ENCODE peak calls at places on chromosomes 5 and 9, in eight cellular contexts. M is CD4-positive, alpha-beta T cell; Q is activated CD8-positive, alpha-beta memory T cell treated with anti-CD3 and anti-CD28 coated beads for 4 hours; H is Daoy; U is stimulated activated CD8-positive, alpha-beta memory T cell treated with anti-CD3 and anti-CD28 coated beads, Interleukin-2, amount 100 ng/mL, for 1 hour; A is ELF-1; K is GM10248; G is stimulated activated CD4-positive, alpha-beta T cell treated with anti-CD3 and anti-CD28 coated beads, Interleukin-4, amount 100 ng/mL, for 24 hours. D is an unnamed sample.

GRCh38 chr9:80797841-80798688 is 891.3 kb downstream of the TLE1 start:
- DNase-seq in M (no peak), Q (no peak), H (no peak), U (no peak), A (peak; percentile 31), K (no peak), G (no peak), D (no peak)

GRCh38 chr9:109016132-109016531 is 2.8 kb upstream of the CTNNAL1 start:
- DNase-seq in M (no peak), Q (no peak), H (no peak), U (no peak), A (no peak), K (no peak), G (no peak), D (no peak)

GRCh38 chr5:171646338-171647042 is 139.1 kb upstream of the SMIM23 start:
- DNase-seq in M (no peak), Q (no peak), H (no peak), U (no peak), A (no peak), K (no peak), G (no peak), D (no peak)

GRCh38 chr5:158943057-158943456 is 156.7 kb downstream of the EBF1 start:
- DNase-seq in M (no peak), Q (no peak), H (peak; percentile 83), U (no peak), A (no peak), K (no peak), G (no peak), D (no peak)

GRCh38 chr5:23820764-23821471 is 313.5 kb downstream of the PRDM9 start:
- DNase-seq in M (no peak), Q (no peak), H (no peak), U (no peak), A (no peak), K (no peak), G (no peak), D (no peak)

GRCh38 chr5:173704615-173705511 is 88.4 kb upstream of the BOD1 start:
- DNase-seq in M (no peak), Q (no peak), H (no peak), U (no peak), A (no peak), K (no peak), G (no peak), D (no peak)

GRCh38 chr5:142326480-142326938 is 1.7 kb upstream of the SPRY4 start:
- DNase-seq in M (no peak), Q (no peak), H (no peak), U (no peak), A (no peak), K (no peak), G (no peak), D (no peak)

GRCh38 chr9:74952281-74953151 is at the start of gene C9orf40:
- DNase-seq in M (peak; percentile 91), Q (peak; percentile 79), H (peak; percentile 95), U (peak; percentile 83), A (peak; percentile 93), K (peak; percentile 88), G (peak; percentile 92), D (peak; percentile 91)

GRCh38 chr9:5452286-5452609 is 1.9 kb downstream of the CD274 start:
- DNase-seq in M (no peak), Q (no peak), H (no peak), U (no peak), A (no peak), K (no peak), G (no peak), D (no peak)

GRCh38 chr5:148162038-148162437 is 6.3 kb upstream of the SPINK14 start:
- DNase-seq in M (no peak), Q (no peak), H (no peak), U (no peak), A (no peak), K (no peak), G (no peak), D (no peak)

GRCh38 chr5:135644816-135645215 is 66.0 kb upstream of the CXCL14 start:
- DNase-seq in M (no peak), Q (no peak), H (no peak), U (no peak), A (no peak), K (no peak), G (no peak), D (no peak)

GRCh38 chr9:132670816-132671371 is 630 bp downstream of the GTF3C4 start:
- DNase-seq in M (peak; percentile 33), Q (peak; percentile 5), H (peak; percentile 45), U (peak; percentile 18), A (peak; percentile 67), K (peak; percentile 45), G (peak; percentile 45), D (peak; percentile 65)

GRCh38 chr5:160159991-160160826 is 41.0 kb upstream of the PWWP2A start:
- DNase-seq in M (no peak), Q (no peak), H (peak; percentile 66), U (no peak), A (peak; percentile 96), K (peak; percentile 34), G (no peak), D (no peak)

GRCh38 chr5:150167163-150167798 is 703 bp downstream of the CDX1 start:
- DNase-seq in M (no peak), Q (no peak), H (no peak), U (no peak), A (no peak), K (no peak), G (no peak), D (no peak)

GRCh38 chr9:86239053-86239770 is 20.2 kb downstream of the C9orf153 start:
- DNase-seq in M (no peak), Q (no peak), H (peak; percentile 28), U (no peak), A (no peak), K (no peak), G (no peak), D (no peak)